ENCODE peak calls at places on chromosomes 6 and 20, in five cellular contexts. One of them, this sample, is unnamed.
A peak's percentile ranks its signal among the peaks of the same experiment; 100 is the strongest.

GRCh38 chr6:107360476-107360875 is 98.9 kb downstream of the PDSS2 start:
- DNase-seq in H9: no peak
- DNase-seq in psoas muscle: no peak
- DNase-seq in upper lobe of left lung: no peak
- DNase-seq in CD8-positive, alpha-beta memory T cell: no peak
- DNase-seq in this sample: no peak

GRCh38 chr6:28839443-28840120 is 84.2 kb downstream of the TRIM27 start:
- DNase-seq in psoas muscle: no peak
- DNase-seq in upper lobe of left lung: no peak
- DNase-seq in H9: no peak
- DNase-seq in CD8-positive, alpha-beta memory T cell: no peak
- DNase-seq in this sample: no peak

GRCh38 chr6:47084530-47084929 is 42.4 kb upstream of the ADGRF1 start:
- DNase-seq in upper lobe of left lung: no peak
- DNase-seq in CD8-positive, alpha-beta memory T cell: no peak
- DNase-seq in H9: no peak
- DNase-seq in psoas muscle: no peak
- DNase-seq in this sample: no peak

GRCh38 chr6:10759312-10759839 is 11.8 kb downstream of the TMEM14B start:
- DNase-seq in H9: no peak
- DNase-seq in upper lobe of left lung: no peak
- DNase-seq in psoas muscle: no peak
- DNase-seq in CD8-positive, alpha-beta memory T cell: peak; percentile 12
- DNase-seq in this sample: no peak

GRCh38 chr6:34248198-34248726 is 544 bp downstream of the SMIM29 start:
- DNase-seq in upper lobe of left lung: peak; percentile 74
- DNase-seq in H9: peak; percentile 74
- DNase-seq in CD8-positive, alpha-beta memory T cell: no peak
- DNase-seq in psoas muscle: peak; percentile 69
- DNase-seq in this sample: peak; percentile 41

GRCh38 chr6:89120371-89120770 is 2.5 kb upstream of the SRSF12 start:
- DNase-seq in CD8-positive, alpha-beta memory T cell: no peak
- DNase-seq in upper lobe of left lung: no peak
- DNase-seq in psoas muscle: no peak
- DNase-seq in H9: no peak
- DNase-seq in this sample: no peak

GRCh38 chr6:108242721-108243120 is 18.1 kb downstream of the SNX3 start:
- DNase-seq in upper lobe of left lung: no peak
- DNase-seq in psoas muscle: no peak
- DNase-seq in CD8-positive, alpha-beta memory T cell: no peak
- DNase-seq in H9: no peak
- DNase-seq in this sample: no peak

GRCh38 chr20:32858189-32858588 is 534 bp upstream of the EFCAB8 start:
- DNase-seq in upper lobe of left lung: no peak
- DNase-seq in CD8-positive, alpha-beta memory T cell: no peak
- DNase-seq in H9: no peak
- DNase-seq in psoas muscle: no peak
- DNase-seq in this sample: no peak

GRCh38 chr20:53163486-53163885 is 191.3 kb downstream of the TSHZ2 start:
- DNase-seq in upper lobe of left lung: no peak
- DNase-seq in CD8-positive, alpha-beta memory T cell: no peak
- DNase-seq in psoas muscle: peak; percentile 34
- DNase-seq in H9: no peak
- DNase-seq in this sample: no peak

GRCh38 chr6:90136176-90136575 is 160.5 kb downstream of the BACH2 start:
- DNase-seq in psoas muscle: no peak
- DNase-seq in upper lobe of left lung: no peak
- DNase-seq in CD8-positive, alpha-beta memory T cell: no peak
- DNase-seq in H9: no peak
- DNase-seq in this sample: no peak

GRCh38 chr6:113416166-113416565 is 441.0 kb upstream of the MARCKS start:
- DNase-seq in psoas muscle: no peak
- DNase-seq in upper lobe of left lung: no peak
- DNase-seq in H9: no peak
- DNase-seq in CD8-positive, alpha-beta memory T cell: no peak
- DNase-seq in this sample: no peak

GRCh38 chr6:169804427-169804826 is 53.0 kb downstream of the ERMARD start:
- DNase-seq in psoas muscle: no peak
- DNase-seq in CD8-positive, alpha-beta memory T cell: no peak
- DNase-seq in H9: no peak
- DNase-seq in upper lobe of left lung: no peak
- DNase-seq in this sample: no peak

GRCh38 chr6:110523461-110524021 is 47.1 kb upstream of the SLC22A16 start:
- DNase-seq in CD8-positive, alpha-beta memory T cell: no peak
- DNase-seq in H9: no peak
- DNase-seq in upper lobe of left lung: no peak
- DNase-seq in psoas muscle: no peak
- DNase-seq in this sample: no peak

GRCh38 chr6:75376347-75377024 is 91.9 kb upstream of the TMEM30A start:
- DNase-seq in CD8-positive, alpha-beta memory T cell: no peak
- DNase-seq in H9: no peak
- DNase-seq in psoas muscle: no peak
- DNase-seq in upper lobe of left lung: no peak
- DNase-seq in this sample: no peak

GRCh38 chr6:122995930-122996796 is at the start of gene CLVS2:
- DNase-seq in psoas muscle: peak; percentile 12
- DNase-seq in upper lobe of left lung: no peak
- DNase-seq in CD8-positive, alpha-beta memory T cell: no peak
- DNase-seq in H9: peak; percentile 78
- DNase-seq in this sample: no peak

GRCh38 chr20:23048283-23049200 is 930 bp downstream of the THBD start:
- DNase-seq in CD8-positive, alpha-beta memory T cell: no peak
- DNase-seq in psoas muscle: peak; percentile 79
- DNase-seq in upper lobe of left lung: peak; percentile 85
- DNase-seq in H9: peak; percentile 80
- DNase-seq in this sample: no peak

GRCh38 chr20:43824699-43825402 is 89.8 kb upstream of the TOX2 start:
- DNase-seq in H9: peak; percentile 39
- DNase-seq in CD8-positive, alpha-beta memory T cell: no peak
- DNase-seq in psoas muscle: no peak
- DNase-seq in upper lobe of left lung: no peak
- DNase-seq in this sample: no peak

GRCh38 chr6:143157146-143157545 is 96.5 kb downstream of the AIG1 start:
- DNase-seq in upper lobe of left lung: no peak
- DNase-seq in psoas muscle: no peak
- DNase-seq in CD8-positive, alpha-beta memory T cell: no peak
- DNase-seq in H9: no peak
- DNase-seq in this sample: no peak

GRCh38 chr20:1337441-1337840 is 8.5 kb upstream of the SDCBP2 start:
- DNase-seq in H9: no peak
- DNase-seq in upper lobe of left lung: no peak
- DNase-seq in psoas muscle: no peak
- DNase-seq in CD8-positive, alpha-beta memory T cell: no peak
- DNase-seq in this sample: no peak

GRCh38 chr20:33501000-33501399 is 11.1 kb downstream of the CBFA2T2 start:
- DNase-seq in H9: no peak
- DNase-seq in psoas muscle: no peak
- DNase-seq in CD8-positive, alpha-beta memory T cell: no peak
- DNase-seq in upper lobe of left lung: no peak
- DNase-seq in this sample: no peak

GRCh38 chr20:11373391-11373790 is 544.3 kb upstream of the BTBD3 start:
- DNase-seq in CD8-positive, alpha-beta memory T cell: no peak
- DNase-seq in upper lobe of left lung: no peak
- DNase-seq in H9: no peak
- DNase-seq in psoas muscle: peak; percentile 17
- DNase-seq in this sample: no peak

GRCh38 chr20:50260480-50261221 is 70.0 kb downstream of the CEBPB start:
- DNase-seq in psoas muscle: no peak
- DNase-seq in upper lobe of left lung: peak; percentile 60
- DNase-seq in CD8-positive, alpha-beta memory T cell: no peak
- DNase-seq in H9: no peak
- DNase-seq in this sample: no peak

GRCh38 chr6:19525673-19526072 is 311.5 kb upstream of the ID4 start:
- DNase-seq in upper lobe of left lung: no peak
- DNase-seq in H9: no peak
- DNase-seq in CD8-positive, alpha-beta memory T cell: no peak
- DNase-seq in psoas muscle: no peak
- DNase-seq in this sample: no peak

GRCh38 chr6:41257369-41258195 is 28.9 kb downstream of the TREM1 start:
- DNase-seq in CD8-positive, alpha-beta memory T cell: no peak
- DNase-seq in H9: no peak
- DNase-seq in upper lobe of left lung: no peak
- DNase-seq in psoas muscle: no peak
- DNase-seq in this sample: no peak

GRCh38 chr6:72305971-72306370 is 315.9 kb upstream of the KCNQ5 start:
- DNase-seq in H9: no peak
- DNase-seq in upper lobe of left lung: no peak
- DNase-seq in CD8-positive, alpha-beta memory T cell: no peak
- DNase-seq in psoas muscle: no peak
- DNase-seq in this sample: no peak

GRCh38 chr20:24236963-24237362 is 232.5 kb upstream of the SYNDIG1 start:
- DNase-seq in psoas muscle: no peak
- DNase-seq in upper lobe of left lung: no peak
- DNase-seq in CD8-positive, alpha-beta memory T cell: no peak
- DNase-seq in H9: no peak
- DNase-seq in this sample: no peak

GRCh38 chr6:1839315-1839714 is 229.6 kb downstream of the FOXC1 start:
- DNase-seq in CD8-positive, alpha-beta memory T cell: no peak
- DNase-seq in psoas muscle: no peak
- DNase-seq in H9: no peak
- DNase-seq in upper lobe of left lung: no peak
- DNase-seq in this sample: no peak

GRCh38 chr6:161199845-161200244 is 74.0 kb downstream of the AGPAT4 start:
- DNase-seq in psoas muscle: no peak
- DNase-seq in CD8-positive, alpha-beta memory T cell: no peak
- DNase-seq in H9: no peak
- DNase-seq in upper lobe of left lung: no peak
- DNase-seq in this sample: no peak

GRCh38 chr20:61753196-61753942 is 312.3 kb downstream of the TAF4 start:
- DNase-seq in psoas muscle: no peak
- DNase-seq in CD8-positive, alpha-beta memory T cell: no peak
- DNase-seq in H9: no peak
- DNase-seq in upper lobe of left lung: no peak
- DNase-seq in this sample: no peak

GRCh38 chr20:59721386-59721785 is 117.0 kb downstream of the PHACTR3 start:
- DNase-seq in psoas muscle: no peak
- DNase-seq in CD8-positive, alpha-beta memory T cell: no peak
- DNase-seq in H9: no peak
- DNase-seq in upper lobe of left lung: no peak
- DNase-seq in this sample: no peak

GRCh38 chr20:59723607-59724456 is 119.5 kb downstream of the PHACTR3 start:
- DNase-seq in CD8-positive, alpha-beta memory T cell: no peak
- DNase-seq in H9: no peak
- DNase-seq in psoas muscle: no peak
- DNase-seq in upper lobe of left lung: no peak
- DNase-seq in this sample: no peak

GRCh38 chr20:59725476-59726119 is 121.3 kb downstream of the PHACTR3 start:
- DNase-seq in upper lobe of left lung: no peak
- DNase-seq in psoas muscle: no peak
- DNase-seq in CD8-positive, alpha-beta memory T cell: no peak
- DNase-seq in H9: no peak
- DNase-seq in this sample: no peak

GRCh38 chr20:59724457-59725366 is 120.4 kb downstream of the PHACTR3 start:
- DNase-seq in CD8-positive, alpha-beta memory T cell: no peak
- DNase-seq in psoas muscle: no peak
- DNase-seq in upper lobe of left lung: no peak
- DNase-seq in H9: no peak
- DNase-seq in this sample: no peak

DNA sequence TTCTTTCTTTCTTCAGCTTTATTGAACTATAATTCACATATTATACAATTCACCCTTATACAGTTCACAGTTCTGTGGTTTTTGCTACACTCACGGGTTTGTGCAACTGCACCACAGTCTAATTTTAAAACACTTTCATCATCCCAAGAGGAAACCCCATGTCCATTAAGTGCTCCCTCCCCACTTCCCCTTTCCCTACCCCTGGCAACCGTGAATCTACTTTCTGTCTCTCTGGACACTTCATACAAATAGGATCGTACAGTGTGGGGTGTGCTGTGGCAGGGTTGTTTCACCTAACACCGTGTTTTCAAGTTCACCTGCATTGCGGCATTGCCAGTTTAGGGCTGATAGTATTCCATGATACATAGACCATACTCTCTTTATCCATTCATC is 118.8 kb downstream of the PHACTR3 start:
- DNase-seq in H9: no peak
- DNase-seq in upper lobe of left lung: no peak
- DNase-seq in psoas muscle: no peak
- DNase-seq in CD8-positive, alpha-beta memory T cell: no peak
- DNase-seq in this sample: no peak
- H3K9me3 ChIP-seq in H9: no peaks in the 10 kb centered on the region
- H3K9me3 ChIP-seq in upper lobe of left lung: no peaks in the 10 kb centered on the region
- H3K9me3 ChIP-seq in psoas muscle: no peaks in the 10 kb centered on the region
- H3K9me3 ChIP-seq in CD8-positive, alpha-beta memory T cell: no peaks in the 10 kb centered on the region
- H3K9me3 ChIP-seq in this sample: no peaks in the 10 kb centered on the region

GRCh38 chr6:109316909-109317308 is 65.4 kb downstream of the CD164 start:
- DNase-seq in H9: no peak
- DNase-seq in upper lobe of left lung: no peak
- DNase-seq in CD8-positive, alpha-beta memory T cell: no peak
- DNase-seq in psoas muscle: no peak
- DNase-seq in this sample: no peak
- H3K9me3 ChIP-seq in H9: no peaks in the 10 kb centered on the region
- H3K9me3 ChIP-seq in upper lobe of left lung: no peaks in the 10 kb centered on the region
- H3K9me3 ChIP-seq in CD8-positive, alpha-beta memory T cell: no peaks in the 10 kb centered on the region
- H3K9me3 ChIP-seq in psoas muscle: no peaks in the 10 kb centered on the region
- H3K9me3 ChIP-seq in this sample: no peaks in the 10 kb centered on the region

GRCh38 chr6:17562636-17563035 is 37.5 kb upstream of the FAM8A1 start:
- DNase-seq in upper lobe of left lung: no peak
- DNase-seq in H9: no peak
- DNase-seq in psoas muscle: no peak
- DNase-seq in CD8-positive, alpha-beta memory T cell: no peak
- DNase-seq in this sample: no peak

DNA sequence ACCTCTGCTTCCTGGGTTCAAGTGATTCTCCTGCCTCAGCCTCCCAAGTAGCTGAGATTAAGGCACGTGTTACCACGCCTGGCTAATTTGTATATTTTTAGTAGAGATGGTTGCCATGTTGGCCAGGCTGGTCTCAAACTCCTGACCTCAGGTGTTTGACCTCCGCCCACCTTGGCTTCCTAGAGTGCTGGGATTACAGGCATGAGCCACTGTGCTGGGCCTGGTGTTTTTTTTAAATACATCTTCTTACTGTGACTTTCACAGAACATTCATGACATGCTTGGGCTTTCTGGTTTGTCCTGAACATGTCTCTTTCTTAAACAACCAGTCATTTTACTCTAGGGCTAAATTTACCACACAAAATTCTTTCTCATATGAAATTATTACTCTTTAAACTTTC is 34.7 kb upstream of the FAM8A1 start:
- DNase-seq in H9: no peak
- DNase-seq in CD8-positive, alpha-beta memory T cell: no peak
- DNase-seq in psoas muscle: no peak
- DNase-seq in upper lobe of left lung: no peak
- DNase-seq in this sample: no peak
- H3K9me3 ChIP-seq in H9: no peaks in the 10 kb centered on the region
- H3K9me3 ChIP-seq in CD8-positive, alpha-beta memory T cell: no peaks in the 10 kb centered on the region
- H3K9me3 ChIP-seq in psoas muscle: no peaks in the 10 kb centered on the region
- H3K9me3 ChIP-seq in upper lobe of left lung: no peaks in the 10 kb centered on the region
- H3K9me3 ChIP-seq in this sample: no peaks in the 10 kb centered on the region

DNA sequence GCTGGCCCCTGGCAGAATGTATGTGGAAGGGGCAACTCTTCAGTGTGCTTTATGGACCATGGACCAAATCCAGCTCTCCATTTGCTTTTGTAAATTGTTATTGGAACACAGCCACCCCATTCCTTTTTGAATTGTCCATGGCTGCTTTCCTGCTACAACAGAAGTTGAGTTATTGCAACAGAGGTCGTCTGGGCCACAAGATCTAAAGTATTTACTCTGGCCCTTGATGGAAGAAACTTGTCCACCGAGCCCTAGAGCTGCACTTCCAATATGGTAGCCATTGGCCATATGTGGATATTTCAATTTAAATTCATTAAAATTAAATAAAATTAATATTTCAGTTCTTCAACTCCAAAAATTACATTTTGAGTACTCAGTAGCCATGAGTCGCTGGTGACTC is 543.5 kb downstream of the PTPRT start:
- DNase-seq in psoas muscle: no peak
- DNase-seq in CD8-positive, alpha-beta memory T cell: no peak
- DNase-seq in upper lobe of left lung: no peak
- DNase-seq in H9: no peak
- DNase-seq in this sample: no peak
- H3K9me3 ChIP-seq in psoas muscle: no peaks in the 10 kb centered on the region
- H3K9me3 ChIP-seq in CD8-positive, alpha-beta memory T cell: no peaks in the 10 kb centered on the region
- H3K9me3 ChIP-seq in upper lobe of left lung: no peaks in the 10 kb centered on the region
- H3K9me3 ChIP-seq in H9: no peaks in the 10 kb centered on the region
- H3K9me3 ChIP-seq in this sample: no peaks in the 10 kb centered on the region

This sample was measured in T-helper 17 cell.